ENCODE peak calls at places on chromosomes 13 and 19, in nine cellular contexts. H is occipital lobe; D is activated CD4-positive, alpha-beta T cell treated with anti-CD3 and anti-CD28 coated beads for 36 hours; L is stomach; W is epithelial cell of esophagus; O is gastrocnemius medialis; Z is G401; U is CD8-positive, alpha-beta T cell; T is nephron progenitor cell. Y is an unnamed sample.

GRCh38 chr19:45406165-45406956 is at the start of gene POLR1G:
- DNase-seq in H (peak), D (peak), L (peak), W (peak), O (peak), Z (peak), U (peak), T (peak), Y (peak)

GRCh38 chr19:5354403-5354802 is 13.8 kb upstream of the PTPRS start:
- DNase-seq in H (no peak), D (peak), L (no peak), W (no peak), O (no peak), Z (no peak), U (no peak), T (peak), Y (no peak)

GRCh38 chr19:54154603-54155345 is 4.7 kb downstream of the LENG1 start:
- DNase-seq in H (no peak), D (peak), L (no peak), W (no peak), O (no peak), Z (no peak), U (peak), T (no peak), Y (no peak)

GRCh38 chr13:61413572-61413971 is 2.1 kb downstream of the PCDH20 start:
- DNase-seq in H (no peak), D (no peak), L (no peak), W (no peak), O (no peak), Z (no peak), U (no peak), T (peak), Y (no peak)

GRCh38 chr13:45162821-45163220 is 38.0 kb downstream of the KCTD4 start:
- DNase-seq in H (no peak), D (no peak), L (no peak), W (peak), O (no peak), Z (no peak), U (no peak), T (no peak), Y (no peak)

GRCh38 chr19:20167020-20167644 is at the start of gene ZNF486:
- DNase-seq in H (peak), D (peak), L (peak), W (peak), O (peak), Z (peak), U (peak), T (peak), Y (peak)

GRCh38 chr13:113607477-113608245 is 23.1 kb downstream of the TFDP1 start:
- DNase-seq in H (no peak), D (no peak), L (peak), W (no peak), O (no peak), Z (no peak), U (no peak), T (no peak), Y (no peak)

GRCh38 chr19:33740811-33741396 is 55.8 kb upstream of the KCTD15 start:
- DNase-seq in H (no peak), D (peak), L (no peak), W (peak), O (no peak), Z (no peak), U (peak), T (peak), Y (no peak)

GRCh38 chr19:46955114-46955812 is 64.4 kb upstream of the NPAS1 start:
- DNase-seq in H (no peak), D (peak), L (no peak), W (no peak), O (no peak), Z (no peak), U (peak), T (no peak), Y (no peak)

GRCh38 chr13:21999666-22000065 is 328.8 kb downstream of the FGF9 start:
- DNase-seq in H (no peak), D (no peak), L (no peak), W (no peak), O (no peak), Z (no peak), U (no peak), T (no peak), Y (no peak)

GRCh38 chr19:16273005-16273404 is 51.6 kb upstream of the KLF2 start:
- DNase-seq in H (no peak), D (no peak), L (no peak), W (no peak), O (no peak), Z (no peak), U (no peak), T (no peak), Y (no peak)

GRCh38 chr19:34985249-34986022 is 14.7 kb upstream of the GRAMD1A start:
- DNase-seq in H (no peak), D (peak), L (peak), W (peak), O (peak), Z (peak), U (peak), T (no peak), Y (peak)

GRCh38 chr19:57212109-57212508 is 18.7 kb upstream of the AURKC start:
- DNase-seq in H (no peak), D (no peak), L (no peak), W (peak), O (no peak), Z (no peak), U (no peak), T (no peak), Y (peak)

GRCh38 chr19:2986951-2987491 is 9.7 kb downstream of the TLE6 start:
- DNase-seq in H (no peak), D (no peak), L (no peak), W (no peak), O (no peak), Z (no peak), U (no peak), T (peak), Y (no peak)

GRCh38 chr13:97278395-97279078 is 56.4 kb downstream of the MBNL2 start:
- DNase-seq in H (no peak), D (no peak), L (no peak), W (peak), O (no peak), Z (no peak), U (no peak), T (no peak), Y (no peak)

GRCh38 chr13:35468195-35468594 is 8.3 kb downstream of the MAB21L1 start:
- DNase-seq in H (no peak), D (no peak), L (no peak), W (no peak), O (no peak), Z (peak), U (no peak), T (no peak), Y (no peak)